ENCODE peak calls at places on chromosomes 11 and 22, in ten cellular contexts. One of them, this sample, is unnamed.

GRCh38 chr22:37777122-37777687 is 30.5 kb upstream of the GCAT start:
- DNase-seq in BE2C: peak
- DNase-seq in activated CD4-positive, alpha-beta T cell treated with anti-CD3 and anti-CD28 coated beads for 48 hours: no peak
- DNase-seq in stromal cell of bone marrow: peak
- DNase-seq in body of pancreas: peak
- DNase-seq in GM06990: peak
- DNase-seq in amygdala: no peak
- DNase-seq in NCI-H2107: peak
- DNase-seq in activated CD8-positive, alpha-beta memory T cell treated with anti-CD3 and anti-CD28 coated beads, Interleukin-2, amount 50 U/mL, for 4 hours: no peak
- DNase-seq in GM13977: peak
- DNase-seq in this sample: no peak

GRCh38 chr11:117473692-117474091 is 146.0 kb downstream of the CEP164 start:
- DNase-seq in BE2C: no peak
- DNase-seq in GM06990: no peak
- DNase-seq in amygdala: no peak
- DNase-seq in stromal cell of bone marrow: no peak
- DNase-seq in activated CD4-positive, alpha-beta T cell treated with anti-CD3 and anti-CD28 coated beads for 48 hours: no peak
- DNase-seq in activated CD8-positive, alpha-beta memory T cell treated with anti-CD3 and anti-CD28 coated beads, Interleukin-2, amount 50 U/mL, for 4 hours: no peak
- DNase-seq in NCI-H2107: peak
- DNase-seq in body of pancreas: no peak
- DNase-seq in GM13977: no peak
- DNase-seq in this sample: no peak

GRCh38 chr11:121652982-121653381 is 200.2 kb upstream of the SORL1-AS1 start:
- DNase-seq in NCI-H2107: no peak
- DNase-seq in body of pancreas: no peak
- DNase-seq in BE2C: peak
- DNase-seq in activated CD4-positive, alpha-beta T cell treated with anti-CD3 and anti-CD28 coated beads for 48 hours: no peak
- DNase-seq in amygdala: no peak
- DNase-seq in GM13977: no peak
- DNase-seq in GM06990: no peak
- DNase-seq in activated CD8-positive, alpha-beta memory T cell treated with anti-CD3 and anti-CD28 coated beads, Interleukin-2, amount 50 U/mL, for 4 hours: no peak
- DNase-seq in stromal cell of bone marrow: no peak
- DNase-seq in this sample: peak

GRCh38 chr11:69249641-69250502 is 44.1 kb upstream of the MYEOV start:
- DNase-seq in GM06990: no peak
- DNase-seq in BE2C: no peak
- DNase-seq in stromal cell of bone marrow: no peak
- DNase-seq in activated CD4-positive, alpha-beta T cell treated with anti-CD3 and anti-CD28 coated beads for 48 hours: no peak
- DNase-seq in body of pancreas: no peak
- DNase-seq in GM13977: no peak
- DNase-seq in NCI-H2107: no peak
- DNase-seq in amygdala: no peak
- DNase-seq in activated CD8-positive, alpha-beta memory T cell treated with anti-CD3 and anti-CD28 coated beads, Interleukin-2, amount 50 U/mL, for 4 hours: no peak
- DNase-seq in this sample: no peak

GRCh38 chr11:28793282-28793738 is 685.1 kb downstream of the METTL15 start:
- DNase-seq in NCI-H2107: no peak
- DNase-seq in GM13977: no peak
- DNase-seq in stromal cell of bone marrow: no peak
- DNase-seq in activated CD8-positive, alpha-beta memory T cell treated with anti-CD3 and anti-CD28 coated beads, Interleukin-2, amount 50 U/mL, for 4 hours: no peak
- DNase-seq in GM06990: no peak
- DNase-seq in amygdala: no peak
- DNase-seq in body of pancreas: no peak
- DNase-seq in activated CD4-positive, alpha-beta T cell treated with anti-CD3 and anti-CD28 coated beads for 48 hours: no peak
- DNase-seq in BE2C: no peak
- DNase-seq in this sample: no peak

GRCh38 chr11:57214494-57214893 is 22.6 kb downstream of the APLNR start:
- DNase-seq in GM06990: no peak
- DNase-seq in amygdala: no peak
- DNase-seq in body of pancreas: no peak
- DNase-seq in BE2C: no peak
- DNase-seq in stromal cell of bone marrow: peak
- DNase-seq in GM13977: no peak
- DNase-seq in activated CD8-positive, alpha-beta memory T cell treated with anti-CD3 and anti-CD28 coated beads, Interleukin-2, amount 50 U/mL, for 4 hours: no peak
- DNase-seq in activated CD4-positive, alpha-beta T cell treated with anti-CD3 and anti-CD28 coated beads for 48 hours: no peak
- DNase-seq in NCI-H2107: no peak
- DNase-seq in this sample: no peak

GRCh38 chr11:77069336-77069968 is 2.7 kb downstream of the CAPN5 start:
- DNase-seq in GM06990: no peak
- DNase-seq in BE2C: no peak
- DNase-seq in activated CD8-positive, alpha-beta memory T cell treated with anti-CD3 and anti-CD28 coated beads, Interleukin-2, amount 50 U/mL, for 4 hours: no peak
- DNase-seq in body of pancreas: no peak
- DNase-seq in GM13977: no peak
- DNase-seq in stromal cell of bone marrow: no peak
- DNase-seq in NCI-H2107: no peak
- DNase-seq in activated CD4-positive, alpha-beta T cell treated with anti-CD3 and anti-CD28 coated beads for 48 hours: no peak
- DNase-seq in amygdala: no peak
- DNase-seq in this sample: no peak

GRCh38 chr11:125745979-125746378 is at the start of gene PATE1:
- DNase-seq in stromal cell of bone marrow: no peak
- DNase-seq in activated CD8-positive, alpha-beta memory T cell treated with anti-CD3 and anti-CD28 coated beads, Interleukin-2, amount 50 U/mL, for 4 hours: no peak
- DNase-seq in amygdala: no peak
- DNase-seq in NCI-H2107: no peak
- DNase-seq in activated CD4-positive, alpha-beta T cell treated with anti-CD3 and anti-CD28 coated beads for 48 hours: no peak
- DNase-seq in GM13977: no peak
- DNase-seq in GM06990: no peak
- DNase-seq in BE2C: no peak
- DNase-seq in body of pancreas: no peak
- DNase-seq in this sample: no peak

GRCh38 chr11:34243620-34244493 is 114.0 kb downstream of the ABTB2 start:
- DNase-seq in NCI-H2107: no peak
- DNase-seq in GM06990: peak
- DNase-seq in stromal cell of bone marrow: no peak
- DNase-seq in amygdala: no peak
- DNase-seq in BE2C: no peak
- DNase-seq in GM13977: peak
- DNase-seq in body of pancreas: peak
- DNase-seq in activated CD8-positive, alpha-beta memory T cell treated with anti-CD3 and anti-CD28 coated beads, Interleukin-2, amount 50 U/mL, for 4 hours: no peak
- DNase-seq in activated CD4-positive, alpha-beta T cell treated with anti-CD3 and anti-CD28 coated beads for 48 hours: peak
- DNase-seq in this sample: no peak

GRCh38 chr22:45302047-45302446 is 7.7 kb upstream of the FAM118A start:
- DNase-seq in activated CD4-positive, alpha-beta T cell treated with anti-CD3 and anti-CD28 coated beads for 48 hours: no peak
- DNase-seq in BE2C: no peak
- DNase-seq in GM13977: no peak
- DNase-seq in activated CD8-positive, alpha-beta memory T cell treated with anti-CD3 and anti-CD28 coated beads, Interleukin-2, amount 50 U/mL, for 4 hours: no peak
- DNase-seq in body of pancreas: no peak
- DNase-seq in stromal cell of bone marrow: peak
- DNase-seq in amygdala: no peak
- DNase-seq in NCI-H2107: no peak
- DNase-seq in GM06990: no peak
- DNase-seq in this sample: no peak

GRCh38 chr11:44793350-44794090 is 66.8 kb downstream of the TSPAN18 start:
- DNase-seq in activated CD4-positive, alpha-beta T cell treated with anti-CD3 and anti-CD28 coated beads for 48 hours: no peak
- DNase-seq in stromal cell of bone marrow: no peak
- DNase-seq in BE2C: peak
- DNase-seq in activated CD8-positive, alpha-beta memory T cell treated with anti-CD3 and anti-CD28 coated beads, Interleukin-2, amount 50 U/mL, for 4 hours: no peak
- DNase-seq in NCI-H2107: no peak
- DNase-seq in GM13977: no peak
- DNase-seq in GM06990: no peak
- DNase-seq in amygdala: no peak
- DNase-seq in body of pancreas: no peak
- DNase-seq in this sample: no peak

GRCh38 chr11:134727636-134728035 is 315.6 kb upstream of the B3GAT1 start:
- DNase-seq in activated CD8-positive, alpha-beta memory T cell treated with anti-CD3 and anti-CD28 coated beads, Interleukin-2, amount 50 U/mL, for 4 hours: no peak
- DNase-seq in stromal cell of bone marrow: no peak
- DNase-seq in GM13977: no peak
- DNase-seq in BE2C: no peak
- DNase-seq in activated CD4-positive, alpha-beta T cell treated with anti-CD3 and anti-CD28 coated beads for 48 hours: no peak
- DNase-seq in amygdala: no peak
- DNase-seq in GM06990: no peak
- DNase-seq in body of pancreas: no peak
- DNase-seq in NCI-H2107: no peak
- DNase-seq in this sample: no peak

GRCh38 chr11:124115782-124116616 is 749 bp downstream of the VWA5A start:
- DNase-seq in NCI-H2107: no peak
- DNase-seq in GM06990: no peak
- DNase-seq in activated CD8-positive, alpha-beta memory T cell treated with anti-CD3 and anti-CD28 coated beads, Interleukin-2, amount 50 U/mL, for 4 hours: no peak
- DNase-seq in GM13977: no peak
- DNase-seq in body of pancreas: peak
- DNase-seq in amygdala: no peak
- DNase-seq in BE2C: no peak
- DNase-seq in activated CD4-positive, alpha-beta T cell treated with anti-CD3 and anti-CD28 coated beads for 48 hours: no peak
- DNase-seq in stromal cell of bone marrow: no peak
- DNase-seq in this sample: no peak

GRCh38 chr11:70788247-70789022 is 390.1 kb downstream of the CTTN start:
- DNase-seq in stromal cell of bone marrow: peak
- DNase-seq in GM06990: no peak
- DNase-seq in GM13977: no peak
- DNase-seq in body of pancreas: no peak
- DNase-seq in NCI-H2107: no peak
- DNase-seq in activated CD4-positive, alpha-beta T cell treated with anti-CD3 and anti-CD28 coated beads for 48 hours: no peak
- DNase-seq in BE2C: no peak
- DNase-seq in amygdala: no peak
- DNase-seq in activated CD8-positive, alpha-beta memory T cell treated with anti-CD3 and anti-CD28 coated beads, Interleukin-2, amount 50 U/mL, for 4 hours: no peak
- DNase-seq in this sample: no peak

GRCh38 chr11:85299247-85299646 is 327.9 kb downstream of the DLG2 start:
- DNase-seq in GM06990: no peak
- DNase-seq in GM13977: no peak
- DNase-seq in NCI-H2107: no peak
- DNase-seq in BE2C: no peak
- DNase-seq in activated CD4-positive, alpha-beta T cell treated with anti-CD3 and anti-CD28 coated beads for 48 hours: no peak
- DNase-seq in amygdala: no peak
- DNase-seq in stromal cell of bone marrow: peak
- DNase-seq in body of pancreas: no peak
- DNase-seq in activated CD8-positive, alpha-beta memory T cell treated with anti-CD3 and anti-CD28 coated beads, Interleukin-2, amount 50 U/mL, for 4 hours: no peak
- DNase-seq in this sample: no peak

GRCh38 chr22:35411112-35411511 is 11.2 kb downstream of the MCM5 start:
- DNase-seq in NCI-H2107: no peak
- DNase-seq in activated CD8-positive, alpha-beta memory T cell treated with anti-CD3 and anti-CD28 coated beads, Interleukin-2, amount 50 U/mL, for 4 hours: no peak
- DNase-seq in amygdala: no peak
- DNase-seq in activated CD4-positive, alpha-beta T cell treated with anti-CD3 and anti-CD28 coated beads for 48 hours: no peak
- DNase-seq in BE2C: no peak
- DNase-seq in GM06990: peak
- DNase-seq in GM13977: peak
- DNase-seq in stromal cell of bone marrow: no peak
- DNase-seq in body of pancreas: no peak
- DNase-seq in this sample: no peak

GRCh38 chr22:37544955-37545702 is 15.2 kb upstream of the CDC42EP1 start:
- DNase-seq in GM06990: no peak
- DNase-seq in stromal cell of bone marrow: no peak
- DNase-seq in GM13977: peak
- DNase-seq in BE2C: peak
- DNase-seq in body of pancreas: peak
- DNase-seq in activated CD4-positive, alpha-beta T cell treated with anti-CD3 and anti-CD28 coated beads for 48 hours: peak
- DNase-seq in activated CD8-positive, alpha-beta memory T cell treated with anti-CD3 and anti-CD28 coated beads, Interleukin-2, amount 50 U/mL, for 4 hours: peak
- DNase-seq in amygdala: peak
- DNase-seq in NCI-H2107: no peak
- DNase-seq in this sample: no peak

GRCh38 chr11:109783842-109784241 is 309.4 kb upstream of the ZC3H12C start:
- DNase-seq in activated CD8-positive, alpha-beta memory T cell treated with anti-CD3 and anti-CD28 coated beads, Interleukin-2, amount 50 U/mL, for 4 hours: no peak
- DNase-seq in body of pancreas: no peak
- DNase-seq in BE2C: no peak
- DNase-seq in NCI-H2107: no peak
- DNase-seq in activated CD4-positive, alpha-beta T cell treated with anti-CD3 and anti-CD28 coated beads for 48 hours: no peak
- DNase-seq in stromal cell of bone marrow: no peak
- DNase-seq in GM13977: peak
- DNase-seq in GM06990: peak
- DNase-seq in amygdala: no peak
- DNase-seq in this sample: no peak

GRCh38 chr22:39463931-39464390 is 7.1 kb downstream of the MGAT3 start:
- DNase-seq in GM13977: no peak
- DNase-seq in amygdala: peak
- DNase-seq in activated CD4-positive, alpha-beta T cell treated with anti-CD3 and anti-CD28 coated beads for 48 hours: no peak
- DNase-seq in GM06990: no peak
- DNase-seq in BE2C: no peak
- DNase-seq in NCI-H2107: no peak
- DNase-seq in activated CD8-positive, alpha-beta memory T cell treated with anti-CD3 and anti-CD28 coated beads, Interleukin-2, amount 50 U/mL, for 4 hours: no peak
- DNase-seq in stromal cell of bone marrow: no peak
- DNase-seq in body of pancreas: no peak
- DNase-seq in this sample: peak

GRCh38 chr11:42329930-42330555 is 870.6 kb upstream of the LRRC4C start:
- DNase-seq in GM06990: no peak
- DNase-seq in BE2C: no peak
- DNase-seq in activated CD4-positive, alpha-beta T cell treated with anti-CD3 and anti-CD28 coated beads for 48 hours: no peak
- DNase-seq in body of pancreas: no peak
- DNase-seq in NCI-H2107: no peak
- DNase-seq in GM13977: no peak
- DNase-seq in amygdala: no peak
- DNase-seq in stromal cell of bone marrow: no peak
- DNase-seq in activated CD8-positive, alpha-beta memory T cell treated with anti-CD3 and anti-CD28 coated beads, Interleukin-2, amount 50 U/mL, for 4 hours: no peak
- DNase-seq in this sample: no peak

GRCh38 chr22:40345271-40345670 is 1.0 kb upstream of the ADSL start:
- DNase-seq in amygdala: no peak
- DNase-seq in BE2C: no peak
- DNase-seq in NCI-H2107: no peak
- DNase-seq in GM13977: no peak
- DNase-seq in stromal cell of bone marrow: no peak
- DNase-seq in activated CD4-positive, alpha-beta T cell treated with anti-CD3 and anti-CD28 coated beads for 48 hours: peak
- DNase-seq in activated CD8-positive, alpha-beta memory T cell treated with anti-CD3 and anti-CD28 coated beads, Interleukin-2, amount 50 U/mL, for 4 hours: peak
- DNase-seq in body of pancreas: no peak
- DNase-seq in GM06990: peak
- DNase-seq in this sample: no peak

GRCh38 chr11:24375896-24376295 is 121.0 kb upstream of the LUZP2 start:
- DNase-seq in activated CD8-positive, alpha-beta memory T cell treated with anti-CD3 and anti-CD28 coated beads, Interleukin-2, amount 50 U/mL, for 4 hours: no peak
- DNase-seq in GM13977: no peak
- DNase-seq in BE2C: no peak
- DNase-seq in GM06990: no peak
- DNase-seq in activated CD4-positive, alpha-beta T cell treated with anti-CD3 and anti-CD28 coated beads for 48 hours: no peak
- DNase-seq in amygdala: no peak
- DNase-seq in body of pancreas: no peak
- DNase-seq in NCI-H2107: no peak
- DNase-seq in stromal cell of bone marrow: no peak
- DNase-seq in this sample: no peak

GRCh38 chr11:35618497-35619029 is 303 bp downstream of the FJX1 start:
- DNase-seq in NCI-H2107: no peak
- DNase-seq in GM13977: peak
- DNase-seq in activated CD4-positive, alpha-beta T cell treated with anti-CD3 and anti-CD28 coated beads for 48 hours: no peak
- DNase-seq in BE2C: no peak
- DNase-seq in amygdala: no peak
- DNase-seq in body of pancreas: peak
- DNase-seq in stromal cell of bone marrow: no peak
- DNase-seq in GM06990: peak
- DNase-seq in activated CD8-positive, alpha-beta memory T cell treated with anti-CD3 and anti-CD28 coated beads, Interleukin-2, amount 50 U/mL, for 4 hours: no peak
- DNase-seq in this sample: no peak

GRCh38 chr11:12502041-12502440 is 124.7 kb downstream of the PARVA start:
- DNase-seq in GM13977: no peak
- DNase-seq in activated CD4-positive, alpha-beta T cell treated with anti-CD3 and anti-CD28 coated beads for 48 hours: no peak
- DNase-seq in GM06990: no peak
- DNase-seq in amygdala: no peak
- DNase-seq in activated CD8-positive, alpha-beta memory T cell treated with anti-CD3 and anti-CD28 coated beads, Interleukin-2, amount 50 U/mL, for 4 hours: no peak
- DNase-seq in body of pancreas: no peak
- DNase-seq in stromal cell of bone marrow: no peak
- DNase-seq in BE2C: no peak
- DNase-seq in NCI-H2107: no peak
- DNase-seq in this sample: no peak

GRCh38 chr11:10488121-10488580 is 33.1 kb downstream of the AMPD3 start:
- DNase-seq in NCI-H2107: no peak
- DNase-seq in GM06990: no peak
- DNase-seq in BE2C: no peak
- DNase-seq in amygdala: no peak
- DNase-seq in body of pancreas: no peak
- DNase-seq in activated CD8-positive, alpha-beta memory T cell treated with anti-CD3 and anti-CD28 coated beads, Interleukin-2, amount 50 U/mL, for 4 hours: no peak
- DNase-seq in activated CD4-positive, alpha-beta T cell treated with anti-CD3 and anti-CD28 coated beads for 48 hours: peak
- DNase-seq in GM13977: no peak
- DNase-seq in stromal cell of bone marrow: no peak
- DNase-seq in this sample: no peak

GRCh38 chr11:114128399-114128798 is 68.9 kb downstream of the ZBTB16 start:
- DNase-seq in amygdala: no peak
- DNase-seq in GM13977: no peak
- DNase-seq in BE2C: no peak
- DNase-seq in body of pancreas: no peak
- DNase-seq in NCI-H2107: no peak
- DNase-seq in activated CD8-positive, alpha-beta memory T cell treated with anti-CD3 and anti-CD28 coated beads, Interleukin-2, amount 50 U/mL, for 4 hours: no peak
- DNase-seq in activated CD4-positive, alpha-beta T cell treated with anti-CD3 and anti-CD28 coated beads for 48 hours: no peak
- DNase-seq in stromal cell of bone marrow: no peak
- DNase-seq in GM06990: no peak
- DNase-seq in this sample: no peak

GRCh38 chr22:27886843-27887151 is 32.3 kb downstream of the PITPNB start:
- DNase-seq in activated CD4-positive, alpha-beta T cell treated with anti-CD3 and anti-CD28 coated beads for 48 hours: no peak
- DNase-seq in amygdala: no peak
- DNase-seq in GM06990: no peak
- DNase-seq in stromal cell of bone marrow: no peak
- DNase-seq in NCI-H2107: no peak
- DNase-seq in BE2C: no peak
- DNase-seq in GM13977: no peak
- DNase-seq in body of pancreas: no peak
- DNase-seq in activated CD8-positive, alpha-beta memory T cell treated with anti-CD3 and anti-CD28 coated beads, Interleukin-2, amount 50 U/mL, for 4 hours: no peak
- DNase-seq in this sample: no peak

GRCh38 chr11:65501530-65502273 is 2.9 kb downstream of the MALAT1 start:
- DNase-seq in activated CD4-positive, alpha-beta T cell treated with anti-CD3 and anti-CD28 coated beads for 48 hours: no peak
- DNase-seq in activated CD8-positive, alpha-beta memory T cell treated with anti-CD3 and anti-CD28 coated beads, Interleukin-2, amount 50 U/mL, for 4 hours: no peak
- DNase-seq in NCI-H2107: no peak
- DNase-seq in BE2C: no peak
- DNase-seq in body of pancreas: no peak
- DNase-seq in GM06990: no peak
- DNase-seq in GM13977: no peak
- DNase-seq in stromal cell of bone marrow: peak
- DNase-seq in amygdala: no peak
- DNase-seq in this sample: no peak